ENCODE peak calls at places on chromosomes 13 and 19, in six cellular contexts. Z is NCI-H226; P is fibroblast of lung; Y is activated CD4-positive, alpha-beta T cell treated with anti-CD3 and anti-CD28 coated beads, Interleukin-2, amount 50 U/mL, for 4 hours; W is GF-D8; T is stimulated activated CD4-positive, alpha-beta T cell treated with anti-CD3 and anti-CD28 coated beads, Interleukin-2, amount 100 ng/mL, for 48 hours. O is an unnamed sample.

GRCh38 chr19:55435020-55435419 is 8.1 kb downstream of the SHISA7 start:
- DNase-seq in Z (no peak), P (no peak), Y (no peak), W (no peak), T (no peak), O (no peak)

GRCh38 chr19:46913852-46914430 is 53.1 kb downstream of the ARHGAP35 start:
- DNase-seq in Z (no peak), P (peak), Y (no peak), W (peak), T (no peak), O (no peak)

GRCh38 chr19:18850560-18851375 is 19.0 kb downstream of the UPF1 start:
- DNase-seq in Z (no peak), P (no peak), Y (no peak), W (no peak), T (no peak), O (peak)

GRCh38 chr13:85093808-85094207 is 705.4 kb downstream of the SLITRK6 start:
- DNase-seq in Z (peak), P (peak), Y (no peak), W (no peak), T (no peak), O (peak)

GRCh38 chr13:95226932-95227718 is 74.1 kb downstream of the ABCC4 start:
- DNase-seq in Z (no peak), P (no peak), Y (no peak), W (peak), T (no peak), O (no peak)

GRCh38 chr13:28679628-28680027 is 20.7 kb downstream of the POMP start:
- DNase-seq in Z (no peak), P (peak), Y (no peak), W (no peak), T (no peak), O (no peak)

GRCh38 chr13:59744747-59745394 is 418.9 kb downstream of the DIAPH3 start:
- DNase-seq in Z (no peak), P (no peak), Y (no peak), W (no peak), T (no peak), O (no peak)

GRCh38 chr13:36418022-36418805 is 14.1 kb upstream of the CCNA1 start:
- DNase-seq in Z (peak), P (peak), Y (no peak), W (peak), T (no peak), O (peak)

GRCh38 chr13:96781141-96781540 is 213.1 kb downstream of the OXGR1 start:
- DNase-seq in Z (no peak), P (peak), Y (no peak), W (no peak), T (no peak), O (no peak)

GRCh38 chr13:51158923-51159322 is 47.8 kb upstream of the C13orf42 start:
- DNase-seq in Z (no peak), P (peak), Y (no peak), W (no peak), T (no peak), O (no peak)

GRCh38 chr19:10104665-10105221 is 1.4 kb upstream of the PPAN start:
- DNase-seq in Z (no peak), P (no peak), Y (peak), W (peak), T (peak), O (no peak)

GRCh38 chr13:42658019-42658418 is 84.1 kb downstream of the TNFSF11 start:
- DNase-seq in Z (no peak), P (no peak), Y (no peak), W (no peak), T (no peak), O (no peak)

GRCh38 chr13:99526549-99526948 is 25.3 kb downstream of the TM9SF2 start:
- DNase-seq in Z (no peak), P (no peak), Y (no peak), W (no peak), T (no peak), O (no peak)

GRCh38 chr19:50362030-50362412 is 3.4 kb downstream of the NAPSA start:
- DNase-seq in Z (no peak), P (no peak), Y (no peak), W (no peak), T (no peak), O (no peak)

GRCh38 chr19:19209372-19209771 is 2.4 kb upstream of the NCAN start:
- DNase-seq in Z (no peak), P (no peak), Y (no peak), W (no peak), T (no peak), O (no peak)

GRCh38 chr19:15998166-15998565 is 49.4 kb downstream of the OR10H4 start:
- DNase-seq in Z (no peak), P (no peak), Y (no peak), W (no peak), T (no peak), O (no peak)

GRCh38 chr13:20921572-20921971 is 19.0 kb upstream of the XPO4 start:
- DNase-seq in Z (no peak), P (no peak), Y (no peak), W (no peak), T (no peak), O (no peak)

GRCh38 chr13:35978607-35979316 is 152.4 kb downstream of the DCLK1 start:
- DNase-seq in Z (no peak), P (peak), Y (no peak), W (peak), T (peak), O (peak)

O was measured in foreskin keratinocyte.